ENCODE peak calls at places on chromosomes 13 and 19, in eight cellular contexts. N is breast epithelium, E is ovary, Y is body of pancreas, O is H1, Q is IMR-90, B is Peyer's patch, X is A549. D is an unnamed sample.

GRCh38 chr13:30907167-30907761 is 1.2 kb downstream of the MEDAG start:
- DNase-seq in N (no peak), E (peak), Y (no peak), O (no peak), Q (peak), B (no peak), X (no peak), D (no peak)

GRCh38 chr19:38708413-38709024 is 35.8 kb downstream of the CAPN12 start:
- DNase-seq in N (no peak), E (no peak), Y (no peak), O (no peak), Q (no peak), B (no peak), X (no peak), D (no peak)

GRCh38 chr13:51502206-51502651 is 49.4 kb upstream of the INTS6 start:
- DNase-seq in N (no peak), E (no peak), Y (no peak), O (no peak), Q (peak), B (no peak), X (no peak), D (no peak)

GRCh38 chr13:50162001-50162400 is 146.8 kb downstream of the KCNRG start:
- DNase-seq in N (no peak), E (no peak), Y (no peak), O (no peak), Q (peak), B (no peak), X (no peak), D (no peak)

GRCh38 chr13:87376081-87376480 is 295.1 kb upstream of the SLITRK5 start:
- DNase-seq in N (no peak), E (no peak), Y (no peak), O (no peak), Q (no peak), B (no peak), X (no peak), D (peak)

GRCh38 chr13:37270206-37271001 is 164.9 kb upstream of the CSNK1A1L start:
- DNase-seq in N (no peak), E (no peak), Y (no peak), O (no peak), Q (peak), B (no peak), X (no peak), D (no peak)

GRCh38 chr19:54670576-54671347 is 8.0 kb downstream of the LILRB4 start:
- DNase-seq in N (no peak), E (no peak), Y (no peak), O (no peak), Q (no peak), B (no peak), X (no peak), D (no peak)

GRCh38 chr13:108155185-108156106 is 59.9 kb downstream of the LIG4 start:
- DNase-seq in N (no peak), E (peak), Y (peak), O (peak), Q (peak), B (peak), X (peak), D (peak)

GRCh38 chr13:21606251-21606650 is 2.3 kb upstream of the MICU2 start:
- DNase-seq in N (no peak), E (no peak), Y (no peak), O (no peak), Q (no peak), B (no peak), X (no peak), D (no peak)

GRCh38 chr19:50975766-50976165 is 6.4 kb upstream of the KLK6 start:
- DNase-seq in N (peak), E (no peak), Y (no peak), O (no peak), Q (no peak), B (no peak), X (peak), D (peak)

GRCh38 chr19:39308531-39309304 is 11.9 kb downstream of the LRFN1 start:
- DNase-seq in N (no peak), E (no peak), Y (no peak), O (peak), Q (no peak), B (no peak), X (peak), D (no peak)

DNA sequence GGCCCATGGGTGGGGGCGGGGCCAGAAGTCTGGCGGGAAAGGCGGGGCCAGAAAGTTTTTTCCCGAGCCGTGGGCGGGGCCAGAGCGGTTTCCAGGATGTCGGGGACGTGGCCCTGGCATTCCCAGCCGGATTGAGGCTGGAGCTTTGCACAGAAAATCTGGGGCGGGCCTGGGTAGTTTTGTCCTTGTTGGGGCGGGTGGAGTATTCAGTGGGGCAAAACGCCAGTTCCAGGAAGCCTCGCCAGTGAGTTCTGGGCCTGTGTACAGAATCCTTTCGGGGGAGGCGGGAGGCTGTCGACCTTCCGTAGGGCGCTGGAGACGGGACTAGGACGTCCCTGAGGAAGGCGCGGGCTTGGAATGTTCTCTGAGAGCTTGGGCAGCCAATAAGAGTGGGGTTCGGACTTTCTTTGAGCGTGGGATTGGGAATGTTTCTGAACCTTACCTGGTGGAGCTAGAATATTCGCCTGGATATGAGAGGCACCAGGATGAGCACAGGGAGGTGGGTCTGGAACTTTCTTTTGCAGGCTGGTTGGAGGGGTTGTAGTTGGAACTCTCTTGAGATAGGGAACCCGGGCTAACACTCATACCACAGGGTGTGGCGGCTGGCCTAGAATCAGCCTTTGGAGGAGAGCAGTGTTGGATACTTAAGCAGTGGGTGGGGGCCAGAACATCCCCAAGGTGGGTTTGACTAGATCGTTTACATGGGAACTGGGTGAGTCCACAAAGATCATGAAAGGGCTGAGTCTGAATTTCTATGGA is 1.3 kb downstream of the CCDC9 start:
- DNase-seq in N (no peak), E (peak), Y (no peak), O (no peak), Q (no peak), B (no peak), X (no peak), D (peak)
- TF ChIP-seq POLR2A in N (peak), E (peak), Y (peak), O (no peak), Q (peak), B (peak), X (peak), D (no peak)

GRCh38 chr19:10749435-10750384 is 31.8 kb downstream of the DNM2 start:
- DNase-seq in N (no peak), E (no peak), Y (peak), O (no peak), Q (no peak), B (peak), X (no peak), D (no peak)
- TF ChIP-seq POLR2A in N (no peak), E (no peak), Y (no peak), O (no peak), Q (no peak), B (peak), X (no peak), D (no peak)

GRCh38 chr19:35716735-35716984 is 1.1 kb upstream of the KMT2B start:
- DNase-seq in N (no peak), E (no peak), Y (no peak), O (no peak), Q (no peak), B (no peak), X (no peak), D (no peak)
- TF ChIP-seq POLR2A in N (no peak), E (no peak), Y (no peak), O (no peak), Q (no peak), B (peak), X (peak), D (no peak)

DNA sequence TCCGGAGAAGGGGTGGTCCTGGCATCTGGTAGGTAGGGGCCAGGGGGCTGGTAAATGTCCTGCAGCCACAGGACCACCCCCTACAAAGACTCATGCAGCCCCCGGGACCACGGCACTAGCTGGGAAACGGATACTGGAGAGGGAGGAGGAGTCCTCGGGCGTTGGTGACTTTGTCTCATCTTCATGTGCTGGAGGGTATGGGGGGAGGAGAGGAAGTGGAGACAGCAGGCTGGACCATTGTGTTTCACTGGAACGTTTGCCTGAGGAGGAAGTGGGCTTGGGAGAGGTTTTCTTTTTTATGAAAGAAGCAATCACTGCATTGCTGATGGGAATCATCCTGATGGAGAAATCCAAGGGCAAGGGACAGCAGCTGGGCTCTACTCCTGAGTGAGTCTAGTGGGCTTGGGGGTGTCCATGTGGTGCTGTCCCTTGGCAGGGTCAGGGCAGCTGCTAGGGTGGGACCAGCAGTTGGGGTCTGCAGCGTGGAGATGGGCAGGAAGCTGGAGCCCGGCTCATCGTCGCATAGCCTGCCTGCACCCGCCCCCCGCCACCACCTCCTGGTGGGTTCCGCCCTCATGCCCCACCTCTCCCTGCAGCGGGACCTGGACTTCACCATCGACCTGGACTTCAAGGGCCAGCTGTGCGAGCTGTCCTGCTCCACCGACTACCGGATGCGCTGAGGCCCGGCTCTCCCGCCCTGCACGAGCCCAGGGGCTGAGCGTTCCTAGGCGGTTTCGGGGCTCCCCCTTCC is 1.7 kb upstream of the ADM5 start:
- DNase-seq in N (no peak), E (no peak), Y (no peak), O (no peak), Q (no peak), B (no peak), X (no peak), D (no peak)
- TF ChIP-seq POLR2A in N (no peak), E (no peak), Y (no peak), O (no peak), Q (no peak), B (no peak), X (no peak), D (no peak)

DNA sequence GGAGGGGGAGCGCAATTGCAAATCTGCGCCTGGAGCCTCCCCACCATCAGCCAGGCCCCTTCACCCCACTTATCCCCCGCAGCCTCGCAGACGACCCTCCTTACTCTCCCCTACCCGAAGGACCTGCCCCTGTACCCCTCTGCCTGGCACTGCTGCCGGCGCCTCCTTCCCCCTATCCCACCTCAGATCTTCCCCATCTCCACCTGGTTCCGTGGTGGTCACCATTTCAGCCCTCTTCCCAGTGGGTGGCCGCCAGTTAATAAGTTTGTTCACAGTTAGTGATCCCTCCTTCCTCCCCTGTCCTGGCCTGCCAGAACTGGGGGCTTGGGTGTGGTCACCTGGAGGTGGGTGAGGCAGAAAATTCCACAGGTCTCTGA is 397 bp downstream of the SLC44A2 start:
- DNase-seq in N (no peak), E (no peak), Y (no peak), O (no peak), Q (no peak), B (no peak), X (no peak), D (no peak)
- TF ChIP-seq POLR2A in N (no peak), E (no peak), Y (no peak), O (no peak), Q (no peak), B (no peak), X (no peak), D (no peak)

DNA sequence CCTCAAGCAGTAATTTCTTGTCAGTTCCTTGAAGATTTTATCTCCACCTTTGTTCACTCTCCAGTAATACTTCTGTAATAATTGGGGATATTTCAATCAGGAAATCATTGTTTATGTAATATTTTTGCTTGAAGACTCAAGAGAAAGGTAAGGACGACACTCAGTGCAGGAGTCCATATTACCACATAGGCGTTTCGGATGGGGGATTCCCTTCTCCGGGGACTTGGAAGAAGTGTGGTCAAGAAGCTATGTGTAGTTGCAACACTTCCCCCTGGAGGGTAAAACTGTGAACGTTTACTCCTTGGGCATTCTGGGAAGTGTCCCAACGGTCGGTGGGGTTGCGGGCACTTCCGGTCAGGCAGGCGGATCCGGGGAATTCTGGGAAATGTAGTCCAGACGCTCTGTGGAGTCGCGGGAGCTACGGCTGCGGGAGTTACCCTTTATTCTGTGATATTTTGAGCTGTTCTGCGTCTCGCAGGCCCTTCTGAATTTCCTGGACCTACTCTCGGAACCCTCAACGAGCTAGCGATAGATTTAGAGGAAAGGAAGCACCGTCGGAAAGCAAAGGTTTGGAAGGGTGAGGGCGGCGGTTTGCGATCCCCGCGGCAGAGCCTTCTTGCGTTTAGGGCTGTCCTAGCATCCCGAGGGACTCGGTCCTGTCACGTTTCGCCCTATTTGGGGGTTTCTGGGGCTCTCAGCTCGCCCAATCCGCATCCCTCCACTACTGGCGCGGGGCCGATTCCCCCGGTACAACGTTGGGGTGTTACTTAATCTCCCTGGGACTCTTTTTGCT is at the start of gene ZNF221:
- DNase-seq in N (peak), E (peak), Y (peak), O (peak), Q (peak), B (peak), X (peak), D (peak)
- TF ChIP-seq POLR2A in N (no peak), E (no peak), Y (no peak), O (no peak), Q (no peak), B (no peak), X (no peak), D (peak)

DNA sequence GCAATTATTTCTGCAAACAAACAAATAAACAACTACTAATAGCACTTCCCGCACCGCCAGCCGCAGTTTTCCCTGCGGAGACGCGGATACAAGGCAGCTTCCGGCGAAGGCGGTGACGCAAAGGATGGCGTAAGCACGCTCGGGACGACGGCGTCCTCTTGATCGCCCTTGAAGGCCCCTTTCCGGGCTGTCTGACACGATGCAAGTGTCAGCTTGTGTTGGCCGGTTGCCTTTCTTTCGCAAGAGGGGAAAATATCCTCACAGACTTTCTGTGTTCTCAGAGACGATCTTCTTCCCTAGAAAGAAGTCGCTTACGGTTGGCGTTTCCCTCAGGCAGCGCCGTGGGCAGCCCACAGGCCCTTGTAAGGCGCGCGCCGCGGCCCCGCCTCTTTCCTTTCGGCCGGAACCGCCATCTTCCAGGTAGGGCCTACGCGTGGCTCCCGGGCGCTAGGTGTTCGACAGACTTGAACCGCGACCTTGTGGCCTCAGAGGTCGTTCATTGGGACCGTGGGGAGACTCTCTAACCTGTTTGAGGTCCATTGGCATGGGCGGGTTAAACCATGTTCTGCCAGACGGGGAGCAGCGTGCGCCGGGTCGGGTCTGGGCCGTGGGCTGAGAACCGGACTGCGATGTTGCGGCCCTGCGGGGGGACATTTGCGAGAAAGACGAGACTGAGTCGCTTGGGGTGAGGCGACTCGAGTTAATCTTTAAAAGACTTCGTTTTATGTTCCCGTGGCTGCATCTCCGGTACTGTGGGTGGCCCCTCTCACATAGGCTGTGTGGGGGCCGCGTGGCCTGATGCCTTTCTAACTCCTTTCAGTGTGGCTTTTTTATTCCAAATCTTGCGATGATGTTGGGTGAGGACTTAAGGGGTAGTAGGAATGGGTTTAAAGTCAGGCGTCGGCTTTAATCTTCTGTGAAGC is at the start of gene RPL21:
- DNase-seq in N (peak), E (peak), Y (peak), O (peak), Q (peak), B (peak), X (peak), D (peak)
- TF ChIP-seq POLR2A in N (peak), E (peak), Y (peak), O (peak), Q (peak), B (peak), X (peak), D (peak)

DNA sequence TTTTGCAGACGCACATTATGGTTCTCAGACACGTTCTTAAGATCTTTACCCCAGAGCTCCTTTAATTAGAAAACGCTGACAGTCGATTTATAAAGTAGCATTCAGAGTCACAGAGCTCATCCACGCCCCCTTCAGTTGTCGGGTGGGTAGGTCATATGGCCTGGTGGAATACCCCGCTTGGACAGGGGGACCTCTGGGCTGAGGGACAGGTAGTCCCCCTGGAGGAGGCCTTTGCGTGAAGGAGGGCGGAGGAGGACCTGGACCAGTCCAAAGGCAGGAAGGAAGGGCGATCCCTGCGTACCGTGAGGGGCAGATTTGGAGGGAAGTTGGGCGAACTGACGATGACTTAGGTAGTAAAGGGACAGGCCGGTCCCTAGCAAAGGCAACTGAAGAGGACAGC is 20.5 kb downstream of the VASP start:
- DNase-seq in N (no peak), E (no peak), Y (no peak), O (no peak), Q (no peak), B (no peak), X (no peak), D (no peak)
- TF ChIP-seq POLR2A in N (no peak), E (no peak), Y (no peak), O (no peak), Q (no peak), B (no peak), X (no peak), D (no peak)

GRCh38 chr13:55359067-55359466 is 1781.7 kb upstream of the PRR20A start:
- DNase-seq in N (no peak), E (no peak), Y (no peak), O (no peak), Q (no peak), B (no peak), X (no peak), D (no peak)
- TF ChIP-seq POLR2A in N (no peak), E (no peak), Y (no peak), O (no peak), Q (no peak), B (no peak), X (no peak), D (no peak)

GRCh38 chr19:4337906-4338440 is 654 bp downstream of the STAP2 start:
- DNase-seq in N (peak), E (no peak), Y (peak), O (no peak), Q (no peak), B (peak), X (no peak), D (no peak)
- TF ChIP-seq POLR2A in N (no peak), E (no peak), Y (no peak), O (no peak), Q (no peak), B (peak), X (no peak), D (no peak)